ENCODE peak calls at places on chromosome 1, in four cellular contexts. A is HepG2, Y is H1, U is K562. K is an unnamed sample. For H3K27me3 and H3K36me3, the result is how much of the 10 kb centered on the place peaks cover.

GRCh38 chr1:204465469-204466415 is 28.9 kb downstream of the PIK3C2B start:
- DNase-seq in A (no peak), Y (no peak), U (peak), K (no peak)

GRCh38 chr1:205793959-205794730 is 18.9 kb downstream of the SLC41A1 start:
- DNase-seq in A (no peak), Y (no peak), U (no peak), K (no peak)

GRCh38 chr1:43835141-43836021 is 98.2 kb upstream of the ARTN start:
- DNase-seq in A (no peak), Y (no peak), U (peak), K (peak)

GRCh38 chr1:121516279-121516967 is 331.6 kb downstream of the SRGAP2C start:
- DNase-seq in A (no peak), Y (no peak), U (no peak), K (no peak)

GRCh38 chr1:13605159-13605558 is 21.5 kb downstream of the PDPN start:
- DNase-seq in A (no peak), Y (no peak), U (no peak), K (peak)

GRCh38 chr1:93504247-93505033 is 56.5 kb downstream of the FNBP1L start:
- DNase-seq in A (no peak), Y (no peak), U (peak), K (no peak)

GRCh38 chr1:224525411-224526040 is 90.6 kb upstream of the CNIH3 start:
- DNase-seq in A (no peak), Y (no peak), U (no peak), K (peak)

GRCh38 chr1:33388989-33389771 is 41.7 kb downstream of the PHC2 start:
- DNase-seq in A (no peak), Y (no peak), U (no peak), K (peak)

GRCh38 chr1:240692339-240692705 is 80.4 kb upstream of the GREM2 start:
- DNase-seq in A (no peak), Y (no peak), U (no peak), K (no peak)

GRCh38 chr1:224744521-224744920 is 128.4 kb downstream of the CNIH3 start:
- DNase-seq in A (no peak), Y (no peak), U (no peak), K (no peak)

GRCh38 chr1:117795190-117795589 is 134.2 kb downstream of the GDAP2 start:
- DNase-seq in A (no peak), Y (no peak), U (peak), K (peak)

GRCh38 chr1:149936076-149936991 is at the start of gene MTMR11:
- DNase-seq in A (peak), Y (no peak), U (no peak), K (peak)

GRCh38 chr1:22673486-22674409 is 20.7 kb downstream of the C1QB start:
- DNase-seq in A (peak), Y (peak), U (peak), K (peak)

GRCh38 chr1:164320780-164321683 is 238.0 kb upstream of the PBX1 start:
- DNase-seq in A (no peak), Y (peak), U (no peak), K (no peak)

GRCh38 chr1:203177471-203178039 is 1.9 kb upstream of the MYBPH start:
- DNase-seq in A (no peak), Y (no peak), U (no peak), K (peak)

DNA sequence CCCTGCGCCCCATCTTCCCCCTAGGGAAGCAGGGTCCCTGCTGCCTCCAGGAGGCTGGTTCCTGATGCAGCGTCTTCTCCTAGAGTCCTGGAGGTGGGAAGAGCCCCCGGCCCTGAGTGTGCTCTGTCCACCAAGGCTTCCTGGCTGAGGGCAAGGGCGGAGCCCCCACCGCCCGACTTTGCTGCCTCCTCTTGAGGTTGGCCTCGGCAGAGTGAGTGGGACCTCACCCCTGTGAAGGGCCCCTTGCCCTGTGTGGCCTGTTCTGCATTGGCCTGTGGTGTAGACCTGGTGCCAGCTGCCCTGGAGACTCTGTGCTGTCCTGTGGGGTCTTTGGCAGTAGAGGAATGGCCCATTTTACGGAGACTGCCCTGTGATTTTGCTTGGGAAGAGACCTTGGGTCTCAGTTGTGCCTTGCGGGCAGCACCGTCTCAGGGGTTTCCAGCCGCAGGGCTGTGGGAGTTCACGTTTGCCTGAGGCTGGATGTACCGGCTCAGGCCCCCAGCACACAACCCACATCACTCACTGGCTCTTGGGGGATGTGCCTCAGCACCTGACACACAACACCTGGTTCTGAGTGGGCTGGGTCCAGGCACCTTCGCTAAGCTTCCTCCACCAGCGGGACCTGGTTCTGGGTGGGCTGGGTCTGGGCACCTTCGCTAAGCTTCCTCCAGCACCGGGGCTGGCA is 73.6 kb downstream of the SKI start:
- DNase-seq in A (no peak), Y (no peak), U (no peak), K (no peak)
- H3K27me3 ChIP-seq in A (under half), Y (under half), U (under half), K (under half)

DNA sequence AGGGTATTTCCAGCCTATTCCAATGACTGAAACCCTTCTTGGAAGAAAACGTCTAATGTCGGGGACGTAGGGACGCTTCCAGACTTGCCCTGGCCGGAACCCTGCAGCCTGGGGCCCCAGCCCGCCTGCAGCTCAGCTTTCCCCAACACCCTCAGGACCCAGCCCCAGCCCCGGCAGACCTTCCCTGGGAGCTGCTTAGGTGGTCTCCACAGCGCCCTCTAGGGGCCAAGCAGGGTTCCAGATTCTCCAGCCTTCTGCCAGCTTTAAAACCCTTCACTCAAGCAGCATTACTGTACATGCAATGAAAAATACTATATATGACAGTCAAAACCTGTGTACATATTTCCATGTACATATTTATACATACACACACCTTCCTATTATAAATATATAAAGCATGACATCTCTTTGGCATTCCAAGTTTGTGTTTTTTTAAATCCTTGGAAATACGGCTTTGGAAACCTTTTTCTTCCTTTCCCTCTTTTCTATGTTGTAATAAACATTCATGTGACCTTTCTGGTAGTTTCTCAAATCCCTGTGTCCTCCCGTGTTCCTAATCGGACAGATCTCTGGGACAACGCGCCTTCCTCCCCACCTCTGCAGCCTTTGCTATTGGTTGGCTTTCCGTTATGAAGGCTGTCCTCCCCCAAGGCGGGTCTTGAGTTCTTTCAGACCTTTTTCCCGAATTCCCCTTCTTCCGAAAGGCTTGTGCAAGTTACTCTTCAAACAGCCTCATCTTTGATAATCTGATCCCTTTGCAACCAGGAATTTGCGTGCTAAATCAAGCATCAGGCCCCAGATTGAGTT is 60.3 kb downstream of the STUM start:
- DNase-seq in A (peak), Y (peak), U (peak), K (peak)
- TF ChIP-seq MAFK in A (no peak), Y (no peak), U (no peak), K (no peak)

DNA sequence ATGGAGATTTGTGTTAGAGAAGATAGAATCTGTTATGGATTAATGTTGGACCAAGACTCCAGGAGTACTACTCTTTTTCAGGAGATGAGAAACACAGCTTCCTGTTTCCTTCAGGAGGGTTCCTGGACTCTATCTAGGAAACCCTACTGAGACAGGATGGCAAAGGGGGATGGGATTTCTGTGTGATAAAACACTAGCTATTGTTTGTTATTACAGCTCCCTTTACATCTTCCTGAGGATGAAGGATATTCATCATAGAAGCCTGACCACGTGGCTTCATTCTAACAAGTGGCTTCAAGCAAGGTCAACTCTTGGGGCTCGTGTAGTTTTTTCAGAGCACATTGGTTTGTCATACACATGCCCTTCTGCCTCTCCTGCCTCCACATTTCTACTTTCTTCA is 33.3 kb downstream of the RGL1 start:
- DNase-seq in A (no peak), Y (no peak), U (no peak), K (no peak)
- H3K36me3 ChIP-seq in A (under half), Y (under half), U (under half), K (under half)

DNA sequence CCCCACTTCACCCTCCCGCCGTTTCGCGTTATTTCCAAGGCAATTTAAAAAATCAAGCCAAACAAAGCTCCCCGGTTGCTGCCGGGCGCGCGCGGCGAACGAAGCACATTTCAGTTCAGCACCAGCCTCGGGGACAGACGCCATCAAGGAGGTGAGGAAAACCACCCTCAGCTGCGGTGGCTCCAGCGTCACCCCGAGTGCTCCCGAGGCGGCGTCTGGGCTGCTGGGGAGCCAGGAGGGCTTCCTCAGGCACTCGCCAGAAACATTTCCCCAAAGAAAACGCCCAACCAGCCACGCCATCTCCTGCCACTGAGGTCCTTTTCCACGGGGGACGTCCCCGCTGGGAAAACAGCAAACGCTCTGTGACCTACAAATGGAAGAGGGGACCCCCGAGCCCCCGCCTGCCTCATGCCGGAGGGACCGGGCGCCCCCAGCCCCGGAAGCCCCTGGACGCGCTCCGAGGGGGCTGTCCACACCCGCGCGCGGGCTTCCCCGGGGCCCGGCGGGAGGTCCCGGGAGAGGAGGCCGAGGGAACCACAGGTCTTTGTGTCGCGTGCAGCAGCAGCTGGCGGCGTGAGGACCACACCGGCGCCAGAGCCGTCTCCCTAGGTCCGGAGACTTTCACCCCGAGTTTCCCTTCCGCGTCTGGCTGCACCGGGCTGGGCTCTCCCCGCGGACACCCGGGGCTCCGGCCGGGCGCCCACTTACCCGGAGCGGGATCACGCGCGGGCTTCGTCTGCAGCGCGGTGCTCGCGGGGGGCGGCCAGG is 446 bp downstream of the GNG4 start:
- DNase-seq in A (peak), Y (peak), U (no peak), K (peak)
- H3K27me3 ChIP-seq in A (under half), Y (under half), U (under half), K (under half)